ENCODE peak calls at places on chromosomes 4 and X, in four cellular contexts. One of them, this sample, is unnamed. For H3K9me3 and H3K36me3, the result is how much of the 10 kb centered on the place peaks cover.

GRCh38 chr4:86036729-86037128 is 323.1 kb downstream of the MAPK10 start:
- DNase-seq in ascending aorta: no peak
- DNase-seq in colonic mucosa: no peak
- DNase-seq in HCT116: no peak
- DNase-seq in this sample: peak

GRCh38 chr4:149690726-149691125 is 124.9 kb downstream of the IQCM start:
- DNase-seq in ascending aorta: no peak
- DNase-seq in colonic mucosa: no peak
- DNase-seq in HCT116: no peak
- DNase-seq in this sample: no peak

GRCh38 chrX:46547857-46548256 is 2.6 kb upstream of the ZNF674 start:
- DNase-seq in ascending aorta: no peak
- DNase-seq in colonic mucosa: no peak
- DNase-seq in HCT116: peak
- DNase-seq in this sample: peak

GRCh38 chr4:140096483-140096861 is 57.5 kb downstream of the MAML3 start:
- DNase-seq in ascending aorta: no peak
- DNase-seq in colonic mucosa: no peak
- DNase-seq in HCT116: no peak
- DNase-seq in this sample: no peak

GRCh38 chr4:156038772-156039171 is 85.1 kb upstream of the CTSO start:
- DNase-seq in ascending aorta: no peak
- DNase-seq in colonic mucosa: no peak
- DNase-seq in HCT116: no peak
- DNase-seq in this sample: no peak

GRCh38 chr4:139560396-139561084 is 4.5 kb upstream of the SETD7 start:
- DNase-seq in ascending aorta: no peak
- DNase-seq in colonic mucosa: no peak
- DNase-seq in HCT116: no peak
- DNase-seq in this sample: peak

GRCh38 chr4:47488706-47489105 is 3.6 kb downstream of the ATP10D start:
- DNase-seq in ascending aorta: no peak
- DNase-seq in colonic mucosa: no peak
- DNase-seq in HCT116: no peak
- DNase-seq in this sample: no peak

GRCh38 chrX:101595739-101596419 is 21.9 kb downstream of the ARMCX6 start:
- DNase-seq in ascending aorta: no peak
- DNase-seq in colonic mucosa: peak
- DNase-seq in HCT116: peak
- DNase-seq in this sample: peak

GRCh38 chr4:81260443-81261102 is 45.6 kb upstream of the PRKG2 start:
- DNase-seq in ascending aorta: no peak
- DNase-seq in colonic mucosa: no peak
- DNase-seq in HCT116: no peak
- DNase-seq in this sample: no peak

GRCh38 chr4:144584428-144584827 is 61.5 kb upstream of the HHIP start:
- DNase-seq in ascending aorta: no peak
- DNase-seq in colonic mucosa: no peak
- DNase-seq in HCT116: no peak
- DNase-seq in this sample: no peak

GRCh38 chr4:182879913-182880312 is 37.3 kb downstream of the DCTD start:
- DNase-seq in ascending aorta: peak
- DNase-seq in colonic mucosa: no peak
- DNase-seq in HCT116: no peak
- DNase-seq in this sample: no peak

DNA sequence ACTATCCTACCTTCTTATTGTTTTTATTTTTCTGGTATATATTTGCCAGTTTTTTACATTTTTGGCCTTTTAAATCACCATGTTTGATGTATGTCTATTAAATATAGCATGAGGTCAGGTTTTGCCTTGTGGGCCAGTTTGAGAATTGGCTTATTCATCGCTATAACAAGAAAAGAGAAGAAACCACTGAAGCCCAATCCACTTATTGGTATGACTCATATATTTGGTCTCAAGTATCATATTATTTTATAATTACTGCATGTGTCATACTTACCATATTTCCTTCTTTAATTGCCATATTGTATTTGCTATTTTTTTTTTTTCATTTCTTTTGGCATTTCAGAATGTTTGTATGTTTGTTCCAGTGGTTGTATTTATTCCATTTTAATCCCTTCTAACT is 99.3 kb downstream of the IRF2 start:
- DNase-seq in ascending aorta: no peak
- DNase-seq in colonic mucosa: no peak
- DNase-seq in HCT116: no peak
- DNase-seq in this sample: no peak
- H3K9me3 ChIP-seq in ascending aorta: under half
- H3K9me3 ChIP-seq in colonic mucosa: under half
- H3K9me3 ChIP-seq in HCT116: under half
- H3K9me3 ChIP-seq in this sample: under half

DNA sequence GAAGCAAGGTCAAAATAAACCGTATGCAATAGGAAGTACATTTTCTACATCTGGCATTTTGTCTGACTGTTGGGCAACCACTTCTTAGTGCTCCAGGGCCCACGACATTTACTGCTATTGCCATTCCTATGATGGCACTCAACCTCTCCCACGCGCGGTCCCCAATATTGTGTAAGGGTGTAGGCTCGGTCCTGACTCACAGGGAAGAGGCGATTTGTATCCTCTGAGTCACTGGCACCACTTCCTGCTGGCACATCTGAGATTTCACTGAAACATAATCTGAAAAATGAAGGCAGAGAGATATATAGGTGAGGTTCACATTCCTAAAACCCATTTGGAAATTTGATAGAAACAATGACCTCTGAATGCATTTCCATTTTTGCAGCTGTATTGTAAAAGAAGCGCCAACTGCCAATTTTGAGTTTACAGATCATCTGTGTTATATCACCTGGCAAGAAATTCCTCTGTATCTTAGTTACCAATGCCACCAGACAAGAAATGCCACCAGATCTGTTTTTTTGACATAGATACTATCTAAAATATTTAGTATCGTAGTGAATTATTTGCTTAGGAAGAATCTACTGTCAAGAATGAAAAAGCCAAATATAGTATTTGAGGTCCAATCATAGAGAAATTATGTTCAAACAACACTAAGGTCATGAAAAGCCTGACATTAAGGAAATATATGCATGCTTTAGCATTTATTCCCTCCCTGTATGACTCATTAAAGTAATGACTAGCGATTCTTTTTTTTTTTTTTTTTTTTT is 9.8 kb downstream of the EREG start:
- DNase-seq in ascending aorta: peak
- DNase-seq in colonic mucosa: peak
- DNase-seq in HCT116: peak
- DNase-seq in this sample: peak
- H3K27ac ChIP-seq in ascending aorta: no peak
- H3K27ac ChIP-seq in colonic mucosa: peak
- H3K27ac ChIP-seq in HCT116: peak
- H3K27ac ChIP-seq in this sample: peak

DNA sequence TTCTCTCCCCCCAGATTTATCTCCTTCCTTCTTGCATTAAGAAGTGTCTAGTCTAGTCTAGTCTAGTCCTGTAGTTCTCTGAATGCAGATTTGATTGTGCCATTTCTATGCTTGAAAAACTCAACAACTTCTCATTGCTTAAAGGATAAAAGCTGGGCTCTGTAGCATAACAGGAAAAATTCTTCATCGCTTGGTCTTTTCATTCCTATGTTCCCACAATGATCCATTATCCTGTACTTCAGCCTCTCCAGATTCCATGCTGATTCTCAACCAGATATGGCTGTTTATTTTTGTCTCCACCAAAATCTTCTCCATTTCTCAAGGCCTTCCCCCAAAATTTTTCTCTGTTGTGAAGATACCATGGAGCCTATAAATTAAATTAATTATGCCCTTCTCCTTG is 102.9 kb upstream of the STIM2 start:
- DNase-seq in ascending aorta: no peak
- DNase-seq in colonic mucosa: no peak
- DNase-seq in HCT116: no peak
- DNase-seq in this sample: no peak
- H3K36me3 ChIP-seq in ascending aorta: under half
- H3K36me3 ChIP-seq in colonic mucosa: under half
- H3K36me3 ChIP-seq in HCT116: under half
- H3K36me3 ChIP-seq in this sample: under half

GRCh38 chr4:186726440-186727148 is 2.9 kb upstream of the FAT1 start:
- DNase-seq in ascending aorta: peak
- DNase-seq in colonic mucosa: peak
- DNase-seq in HCT116: peak
- DNase-seq in this sample: peak
- H3K9me3 ChIP-seq in ascending aorta: under half
- H3K9me3 ChIP-seq in colonic mucosa: under half
- H3K9me3 ChIP-seq in HCT116: under half
- H3K9me3 ChIP-seq in this sample: under half

DNA sequence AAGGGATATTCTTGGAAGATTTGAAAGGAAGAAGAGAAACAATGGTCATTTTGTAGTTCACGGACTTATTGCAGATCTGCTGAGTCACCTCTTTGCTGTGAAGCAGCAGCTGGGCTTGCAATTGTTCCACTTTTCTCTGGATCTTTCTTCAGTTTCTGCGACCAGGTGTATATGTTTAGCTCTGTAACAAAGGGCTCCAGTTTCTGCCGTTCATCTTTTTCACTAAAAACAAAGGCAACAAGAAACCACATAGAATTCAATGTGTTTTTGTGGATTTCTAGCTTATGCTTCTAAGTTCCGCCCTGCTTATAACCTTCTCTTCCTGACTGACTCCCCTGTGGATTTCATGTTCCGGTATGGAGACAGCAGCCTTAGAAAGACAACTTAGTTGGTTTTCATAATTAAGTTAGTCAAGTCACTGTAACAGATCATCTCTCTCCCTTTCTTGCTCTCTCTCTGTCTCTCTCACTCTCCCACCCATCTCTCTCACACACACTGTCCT is 121.6 kb upstream of the EPHA5 start:
- DNase-seq in ascending aorta: no peak
- DNase-seq in colonic mucosa: no peak
- DNase-seq in HCT116: no peak
- DNase-seq in this sample: no peak
- H3K27ac ChIP-seq in ascending aorta: no peak
- H3K27ac ChIP-seq in colonic mucosa: no peak
- H3K27ac ChIP-seq in HCT116: no peak
- H3K27ac ChIP-seq in this sample: no peak